ENCODE peak calls at places on chromosomes 13 and 19, in eight cellular contexts. One of them, this sample, is unnamed.

GRCh38 chr19:4618019-4618418 is 21.3 kb upstream of the TNFAIP8L1 start:
- DNase-seq in progenitor cell of endocrine pancreas: no peak
- DNase-seq in epithelial cell of proximal tubule: no peak
- DNase-seq in GM23338: no peak
- DNase-seq in cardiac fibroblast: no peak
- DNase-seq in suprapubic skin: no peak
- DNase-seq in astrocyte of the spinal cord: no peak
- DNase-seq in foreskin fibroblast: no peak
- DNase-seq in this sample: no peak

GRCh38 chr19:49327878-49328544 is 3.0 kb upstream of the SLC6A16 start:
- DNase-seq in progenitor cell of endocrine pancreas: no peak
- DNase-seq in epithelial cell of proximal tubule: no peak
- DNase-seq in GM23338: peak
- DNase-seq in cardiac fibroblast: peak
- DNase-seq in suprapubic skin: no peak
- DNase-seq in astrocyte of the spinal cord: no peak
- DNase-seq in foreskin fibroblast: no peak
- DNase-seq in this sample: peak

GRCh38 chr19:7831452-7831851 is 1.4 kb downstream of the EVI5L start:
- DNase-seq in progenitor cell of endocrine pancreas: no peak
- DNase-seq in epithelial cell of proximal tubule: no peak
- DNase-seq in GM23338: peak
- DNase-seq in cardiac fibroblast: peak
- DNase-seq in suprapubic skin: no peak
- DNase-seq in astrocyte of the spinal cord: no peak
- DNase-seq in foreskin fibroblast: peak
- DNase-seq in this sample: no peak

GRCh38 chr19:47633996-47634395 is 25.1 kb downstream of the BICRA start:
- DNase-seq in progenitor cell of endocrine pancreas: no peak
- DNase-seq in epithelial cell of proximal tubule: no peak
- DNase-seq in GM23338: no peak
- DNase-seq in cardiac fibroblast: no peak
- DNase-seq in suprapubic skin: no peak
- DNase-seq in astrocyte of the spinal cord: no peak
- DNase-seq in foreskin fibroblast: no peak
- DNase-seq in this sample: no peak

GRCh38 chr19:28358604-28359003 is 854.3 kb downstream of the UQCRFS1 start:
- DNase-seq in progenitor cell of endocrine pancreas: no peak
- DNase-seq in epithelial cell of proximal tubule: no peak
- DNase-seq in GM23338: peak
- DNase-seq in cardiac fibroblast: no peak
- DNase-seq in suprapubic skin: no peak
- DNase-seq in astrocyte of the spinal cord: no peak
- DNase-seq in foreskin fibroblast: no peak
- DNase-seq in this sample: no peak

GRCh38 chr19:15923702-15924101 is 10.6 kb downstream of the CYP4F11 start:
- DNase-seq in progenitor cell of endocrine pancreas: no peak
- DNase-seq in epithelial cell of proximal tubule: no peak
- DNase-seq in GM23338: no peak
- DNase-seq in cardiac fibroblast: no peak
- DNase-seq in suprapubic skin: no peak
- DNase-seq in astrocyte of the spinal cord: no peak
- DNase-seq in foreskin fibroblast: no peak
- DNase-seq in this sample: no peak

GRCh38 chr19:28307963-28308362 is 905.0 kb downstream of the UQCRFS1 start:
- DNase-seq in progenitor cell of endocrine pancreas: no peak
- DNase-seq in epithelial cell of proximal tubule: no peak
- DNase-seq in GM23338: no peak
- DNase-seq in cardiac fibroblast: no peak
- DNase-seq in suprapubic skin: no peak
- DNase-seq in astrocyte of the spinal cord: no peak
- DNase-seq in foreskin fibroblast: no peak
- DNase-seq in this sample: no peak

GRCh38 chr19:49326165-49326704 is 1.2 kb upstream of the SLC6A16 start:
- DNase-seq in progenitor cell of endocrine pancreas: no peak
- DNase-seq in epithelial cell of proximal tubule: no peak
- DNase-seq in GM23338: no peak
- DNase-seq in cardiac fibroblast: no peak
- DNase-seq in suprapubic skin: no peak
- DNase-seq in astrocyte of the spinal cord: no peak
- DNase-seq in foreskin fibroblast: no peak
- DNase-seq in this sample: peak

GRCh38 chr19:49855676-49856573 is 5.0 kb downstream of the PTOV1 start:
- DNase-seq in progenitor cell of endocrine pancreas: no peak
- DNase-seq in epithelial cell of proximal tubule: no peak
- DNase-seq in GM23338: no peak
- DNase-seq in cardiac fibroblast: no peak
- DNase-seq in suprapubic skin: peak
- DNase-seq in astrocyte of the spinal cord: no peak
- DNase-seq in foreskin fibroblast: no peak
- DNase-seq in this sample: peak

DNA sequence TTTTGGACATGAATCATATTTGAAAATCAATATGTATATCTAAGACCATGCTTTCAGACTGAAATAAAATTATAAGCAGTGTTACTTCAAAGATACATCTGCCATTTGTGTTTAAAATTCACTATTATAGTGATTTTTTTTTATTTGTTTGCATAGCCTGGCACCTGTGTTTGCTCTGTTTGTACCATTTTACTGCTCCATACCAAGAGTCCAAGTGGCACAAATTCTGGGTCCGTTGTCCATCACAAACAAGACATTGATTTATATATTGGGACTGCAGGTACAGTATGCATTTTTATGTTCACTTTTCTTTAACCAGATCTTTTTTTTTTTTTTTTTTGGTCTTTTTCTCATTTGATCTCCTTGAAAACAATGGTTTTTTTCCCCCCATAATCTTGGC is 6.7 kb upstream of the GPR183 start:
- DNase-seq in progenitor cell of endocrine pancreas: no peak
- DNase-seq in epithelial cell of proximal tubule: no peak
- DNase-seq in GM23338: no peak
- DNase-seq in cardiac fibroblast: no peak
- DNase-seq in suprapubic skin: no peak
- DNase-seq in astrocyte of the spinal cord: no peak
- DNase-seq in foreskin fibroblast: no peak
- DNase-seq in this sample: no peak
- TF ChIP-seq CTCF in progenitor cell of endocrine pancreas: no peak
- TF ChIP-seq CTCF in epithelial cell of proximal tubule: no peak
- TF ChIP-seq CTCF in GM23338: no peak
- TF ChIP-seq CTCF in cardiac fibroblast: no peak
- TF ChIP-seq CTCF in suprapubic skin: no peak
- TF ChIP-seq CTCF in astrocyte of the spinal cord: no peak
- TF ChIP-seq CTCF in foreskin fibroblast: no peak
- TF ChIP-seq CTCF in this sample: no peak

GRCh38 chr19:12162882-12163806 is at the start of gene ZNF136:
- DNase-seq in progenitor cell of endocrine pancreas: peak
- DNase-seq in epithelial cell of proximal tubule: peak
- DNase-seq in GM23338: peak
- DNase-seq in cardiac fibroblast: peak
- DNase-seq in suprapubic skin: peak
- DNase-seq in astrocyte of the spinal cord: peak
- DNase-seq in foreskin fibroblast: peak
- DNase-seq in this sample: peak

GRCh38 chr19:12162513-12162881 is 399 bp upstream of the ZNF136 start:
- DNase-seq in progenitor cell of endocrine pancreas: no peak
- DNase-seq in epithelial cell of proximal tubule: no peak
- DNase-seq in GM23338: no peak
- DNase-seq in cardiac fibroblast: no peak
- DNase-seq in suprapubic skin: no peak
- DNase-seq in astrocyte of the spinal cord: peak
- DNase-seq in foreskin fibroblast: no peak
- DNase-seq in this sample: no peak

GRCh38 chr19:12166596-12166995 is 3.7 kb downstream of the ZNF136 start:
- DNase-seq in progenitor cell of endocrine pancreas: no peak
- DNase-seq in epithelial cell of proximal tubule: no peak
- DNase-seq in GM23338: no peak
- DNase-seq in cardiac fibroblast: no peak
- DNase-seq in suprapubic skin: no peak
- DNase-seq in astrocyte of the spinal cord: no peak
- DNase-seq in foreskin fibroblast: no peak
- DNase-seq in this sample: no peak

GRCh38 chr19:12159773-12160414 is 3.0 kb upstream of the ZNF136 start:
- DNase-seq in progenitor cell of endocrine pancreas: no peak
- DNase-seq in epithelial cell of proximal tubule: no peak
- DNase-seq in GM23338: peak
- DNase-seq in cardiac fibroblast: no peak
- DNase-seq in suprapubic skin: no peak
- DNase-seq in astrocyte of the spinal cord: no peak
- DNase-seq in foreskin fibroblast: no peak
- DNase-seq in this sample: no peak

GRCh38 chr19:12163841-12164240 is 945 bp downstream of the ZNF136 start:
- DNase-seq in progenitor cell of endocrine pancreas: no peak
- DNase-seq in epithelial cell of proximal tubule: no peak
- DNase-seq in GM23338: peak
- DNase-seq in cardiac fibroblast: peak
- DNase-seq in suprapubic skin: no peak
- DNase-seq in astrocyte of the spinal cord: peak
- DNase-seq in foreskin fibroblast: peak
- DNase-seq in this sample: no peak
- TF ChIP-seq CTCF in progenitor cell of endocrine pancreas: no peak
- TF ChIP-seq CTCF in epithelial cell of proximal tubule: no peak
- TF ChIP-seq CTCF in GM23338: no peak
- TF ChIP-seq CTCF in cardiac fibroblast: no peak
- TF ChIP-seq CTCF in suprapubic skin: no peak
- TF ChIP-seq CTCF in astrocyte of the spinal cord: no peak
- TF ChIP-seq CTCF in foreskin fibroblast: no peak
- TF ChIP-seq CTCF in this sample: no peak

DNA sequence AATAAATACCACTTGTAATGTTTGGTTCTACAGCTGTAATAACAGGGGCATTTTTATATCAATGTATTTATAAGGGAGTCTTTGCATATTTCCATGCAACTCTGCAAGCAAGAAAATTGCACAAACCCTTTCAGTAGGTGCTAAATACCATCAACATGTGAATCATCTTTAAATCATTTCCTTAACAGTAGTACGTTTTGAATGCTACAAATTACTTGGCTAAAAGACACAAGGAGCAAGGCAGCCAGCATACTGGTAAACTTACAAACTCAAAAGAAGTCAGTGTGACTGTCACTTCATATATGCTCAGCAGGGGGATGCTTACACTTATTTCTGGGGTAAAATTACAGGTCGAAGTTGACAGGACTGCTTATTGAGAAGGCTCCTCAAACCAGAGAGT is 402.4 kb downstream of the EFNB2 start:
- DNase-seq in progenitor cell of endocrine pancreas: no peak
- DNase-seq in epithelial cell of proximal tubule: peak
- DNase-seq in GM23338: no peak
- DNase-seq in cardiac fibroblast: peak
- DNase-seq in suprapubic skin: no peak
- DNase-seq in astrocyte of the spinal cord: peak
- DNase-seq in foreskin fibroblast: peak
- DNase-seq in this sample: no peak
- TF ChIP-seq CTCF in progenitor cell of endocrine pancreas: no peak
- TF ChIP-seq CTCF in epithelial cell of proximal tubule: no peak
- TF ChIP-seq CTCF in GM23338: no peak
- TF ChIP-seq CTCF in cardiac fibroblast: no peak
- TF ChIP-seq CTCF in suprapubic skin: no peak
- TF ChIP-seq CTCF in astrocyte of the spinal cord: no peak
- TF ChIP-seq CTCF in foreskin fibroblast: no peak
- TF ChIP-seq CTCF in this sample: no peak

GRCh38 chr19:46515290-46515609 is 19.6 kb upstream of the PNMA8B start:
- DNase-seq in progenitor cell of endocrine pancreas: no peak
- DNase-seq in epithelial cell of proximal tubule: no peak
- DNase-seq in GM23338: no peak
- DNase-seq in cardiac fibroblast: no peak
- DNase-seq in suprapubic skin: no peak
- DNase-seq in astrocyte of the spinal cord: no peak
- DNase-seq in foreskin fibroblast: no peak
- DNase-seq in this sample: no peak

GRCh38 chr19:46520616-46521015 is 24.9 kb upstream of the PNMA8B start:
- DNase-seq in progenitor cell of endocrine pancreas: no peak
- DNase-seq in epithelial cell of proximal tubule: no peak
- DNase-seq in GM23338: peak
- DNase-seq in cardiac fibroblast: no peak
- DNase-seq in suprapubic skin: no peak
- DNase-seq in astrocyte of the spinal cord: no peak
- DNase-seq in foreskin fibroblast: no peak
- DNase-seq in this sample: no peak

GRCh38 chr19:46514589-46515289 is 19.1 kb upstream of the PNMA8B start:
- DNase-seq in progenitor cell of endocrine pancreas: no peak
- DNase-seq in epithelial cell of proximal tubule: no peak
- DNase-seq in GM23338: peak
- DNase-seq in cardiac fibroblast: no peak
- DNase-seq in suprapubic skin: no peak
- DNase-seq in astrocyte of the spinal cord: no peak
- DNase-seq in foreskin fibroblast: no peak
- DNase-seq in this sample: no peak

GRCh38 chr19:46515879-46516350 is 20.2 kb upstream of the PNMA8B start:
- DNase-seq in progenitor cell of endocrine pancreas: no peak
- DNase-seq in epithelial cell of proximal tubule: no peak
- DNase-seq in GM23338: peak
- DNase-seq in cardiac fibroblast: peak
- DNase-seq in suprapubic skin: no peak
- DNase-seq in astrocyte of the spinal cord: peak
- DNase-seq in foreskin fibroblast: peak
- DNase-seq in this sample: peak

GRCh38 chr19:46517471-46517870 is 21.8 kb upstream of the PNMA8B start:
- DNase-seq in progenitor cell of endocrine pancreas: no peak
- DNase-seq in epithelial cell of proximal tubule: no peak
- DNase-seq in GM23338: no peak
- DNase-seq in cardiac fibroblast: no peak
- DNase-seq in suprapubic skin: no peak
- DNase-seq in astrocyte of the spinal cord: no peak
- DNase-seq in foreskin fibroblast: no peak
- DNase-seq in this sample: no peak
- TF ChIP-seq CTCF in progenitor cell of endocrine pancreas: no peak
- TF ChIP-seq CTCF in epithelial cell of proximal tubule: no peak
- TF ChIP-seq CTCF in GM23338: no peak
- TF ChIP-seq CTCF in cardiac fibroblast: no peak
- TF ChIP-seq CTCF in suprapubic skin: no peak
- TF ChIP-seq CTCF in astrocyte of the spinal cord: no peak
- TF ChIP-seq CTCF in foreskin fibroblast: no peak
- TF ChIP-seq CTCF in this sample: no peak

DNA sequence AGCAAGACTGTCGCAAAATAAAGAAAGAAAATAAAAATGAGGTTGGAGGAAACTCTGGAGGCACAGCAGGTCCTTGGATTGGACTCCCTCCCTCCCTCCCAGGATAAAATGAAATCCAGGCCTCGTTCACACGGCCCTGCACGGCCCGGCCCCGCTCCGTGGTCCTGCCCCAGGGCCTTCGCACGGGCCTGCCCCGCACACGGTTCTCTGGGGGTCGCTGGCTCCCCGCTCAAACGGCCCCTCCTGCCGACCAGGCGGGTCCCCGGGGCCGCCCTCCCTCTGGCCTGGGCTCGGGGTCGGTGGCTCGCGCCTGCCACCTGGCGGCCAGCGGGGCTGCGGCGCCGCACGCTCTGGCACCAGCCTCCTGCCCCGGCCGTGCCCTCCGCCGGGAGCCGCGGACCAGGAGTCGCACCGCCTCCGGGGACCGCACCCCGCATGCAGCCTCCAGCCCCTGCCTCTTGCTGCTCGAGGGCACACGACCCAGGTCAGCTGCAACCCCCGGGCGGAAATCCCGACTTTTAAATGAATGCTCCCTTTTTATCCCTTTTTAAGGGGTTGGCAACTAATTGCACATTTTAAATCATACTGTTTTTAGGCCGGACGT is 1.5 kb upstream of the WDR18 start:
- DNase-seq in progenitor cell of endocrine pancreas: peak
- DNase-seq in epithelial cell of proximal tubule: no peak
- DNase-seq in GM23338: peak
- DNase-seq in cardiac fibroblast: peak
- DNase-seq in suprapubic skin: no peak
- DNase-seq in astrocyte of the spinal cord: peak
- DNase-seq in foreskin fibroblast: peak
- DNase-seq in this sample: peak
- TF ChIP-seq CTCF in progenitor cell of endocrine pancreas: peak
- TF ChIP-seq CTCF in epithelial cell of proximal tubule: peak
- TF ChIP-seq CTCF in GM23338: peak
- TF ChIP-seq CTCF in cardiac fibroblast: peak
- TF ChIP-seq CTCF in suprapubic skin: peak
- TF ChIP-seq CTCF in astrocyte of the spinal cord: peak
- TF ChIP-seq CTCF in foreskin fibroblast: peak
- TF ChIP-seq CTCF in this sample: peak